ENCODE peak calls at places on chromosome 17, in ten cellular contexts. M is epithelial cell of esophagus, B is fibroblast of pulmonary artery, S is mammary epithelial cell, Q is lower leg skin, A is A549, U is OCI-LY7, E is SK-N-SH, V is right lobe of liver, G is fibroblast of lung. T is an unnamed sample.

GRCh38 chr17:62793919-62794665 is 14.0 kb downstream of the MARCHF10 start:
- DNase-seq in M (no peak), S (no peak), U (no peak), B (no peak), E (no peak), A (no peak), Q (peak; percentile 32), G (no peak), V (no peak), T (no peak)

GRCh38 chr17:20993863-20994778 is 48.7 kb downstream of the USP22 start:
- DNase-seq in E (peak; percentile 10), V (no peak), M (no peak), U (no peak), B (no peak), Q (no peak), S (no peak), G (no peak), A (no peak), T (no peak)

GRCh38 chr17:12709063-12709462 is 43.4 kb downstream of the MYOCD start:
- DNase-seq in G (peak; percentile 35), E (no peak), U (no peak), M (no peak), A (no peak), Q (no peak), V (no peak), B (no peak), S (no peak), T (no peak)

GRCh38 chr17:78263063-78263735 is 31.8 kb downstream of the TMEM235 start:
- DNase-seq in Q (peak; percentile 86), M (no peak), U (no peak), E (peak; percentile 90), V (peak; percentile 77), G (no peak), S (no peak), B (no peak), A (no peak), T (no peak)

GRCh38 chr17:1001640-1002411 is 4.9 kb downstream of the TIMM22 start:
- DNase-seq in E (no peak), S (no peak), G (peak; percentile 81), V (no peak), M (peak; percentile 65), A (no peak), U (no peak), B (peak; percentile 49), Q (no peak), T (no peak)

GRCh38 chr17:20206591-20206990 is 197.4 kb downstream of the SPECC1 start:
- DNase-seq in E (no peak), B (peak; percentile 56), G (peak; percentile 87), Q (no peak), A (peak; percentile 48), M (peak; percentile 86), S (peak; percentile 75), U (no peak), V (no peak), T (no peak)

GRCh38 chr17:81601525-81602120 is 35.3 kb downstream of the NPLOC4 start:
- DNase-seq in U (peak; percentile 82), V (no peak), E (peak; percentile 87), Q (no peak), G (peak; percentile 60), S (peak; percentile 36), B (peak; percentile 86), A (peak; percentile 80), M (peak; percentile 75), T (no peak)

GRCh38 chr17:43931062-43931571 is 11.2 kb downstream of the PPY start:
- DNase-seq in M (no peak), U (no peak), Q (no peak), A (no peak), B (no peak), S (no peak), V (peak; percentile 85), E (no peak), G (no peak), T (no peak)

GRCh38 chr17:72502111-72502939 is 381.5 kb downstream of the SOX9 start:
- DNase-seq in M (peak; percentile 69), Q (no peak), V (no peak), S (no peak), A (no peak), E (no peak), B (peak; percentile 62), G (peak; percentile 84), U (no peak), T (no peak)

GRCh38 chr17:78789663-78790181 is 7.6 kb upstream of the CYTH1 start:
- DNase-seq in M (no peak), V (peak; percentile 83), G (peak; percentile 95), E (peak; percentile 46), S (no peak), A (no peak), U (no peak), B (peak; percentile 63), Q (peak; percentile 96), T (peak; percentile 32)

GRCh38 chr17:63345598-63345997 is 100.5 kb downstream of the CYB561 start:
- DNase-seq in G (no peak), E (no peak), Q (no peak), B (no peak), U (no peak), M (no peak), A (no peak), S (no peak), V (no peak), T (peak; percentile 55)

GRCh38 chr17:15261063-15261817 is 3.9 kb downstream of the PMP22 start:
- DNase-seq in S (peak; percentile 54), U (no peak), G (peak; percentile 63), E (peak; percentile 81), A (peak; percentile 87), B (peak; percentile 67), V (peak; percentile 37), M (no peak), Q (peak; percentile 89), T (no peak)

GRCh38 chr17:58520843-58521430 is 6.5 kb upstream of the MTMR4 start:
- DNase-seq in E (peak; percentile 42), S (no peak), V (no peak), A (no peak), Q (no peak), G (no peak), B (peak; percentile 34), U (peak; percentile 79), M (peak; percentile 10), T (no peak)

GRCh38 chr17:58517378-58517927 is 3.0 kb upstream of the MTMR4 start:
- DNase-seq in V (no peak), G (no peak), S (no peak), Q (no peak), E (no peak), A (peak; percentile 70), M (no peak), B (no peak), U (no peak), T (no peak)

GRCh38 chr17:58516644-58517377 is 2.4 kb upstream of the MTMR4 start:
- DNase-seq in A (no peak), U (no peak), M (no peak), E (no peak), B (no peak), Q (no peak), V (peak; percentile 56), S (no peak), G (no peak), T (no peak)

GRCh38 chr17:58515286-58515685 is 848 bp upstream of the MTMR4 start:
- DNase-seq in G (no peak), M (no peak), B (no peak), A (no peak), U (no peak), Q (no peak), E (no peak), S (no peak), V (no peak), T (no peak)

GRCh38 chr17:58517928-58518609 is 3.6 kb upstream of the MTMR4 start:
- DNase-seq in G (peak; percentile 100), M (peak; percentile 100), V (peak; percentile 99), Q (peak; percentile 100), A (peak; percentile 100), S (peak; percentile 100), B (peak; percentile 100), U (peak; percentile 100), E (peak; percentile 96), T (peak; percentile 99)
- H3K4me3 ChIP-seq in G (peak overlapping the region; percentile 85), M (peak overlapping the region; percentile 74), V (peak overlapping the region; percentile 75), Q (peak overlapping the region; percentile 42), A (peak overlapping the region; percentile 72), S (peak overlapping the region; percentile 67), B (peak overlapping the region; percentile 86), U (peak overlapping the region; percentile 86), E (peak overlapping the region; percentile 95), T (peak overlapping the region; percentile 60)

GRCh38 chr17:80123791-80124190 is 22.4 kb downstream of the GAA start:
- DNase-seq in V (no peak), G (peak; percentile 76), S (peak; percentile 58), U (no peak), A (no peak), B (peak; percentile 48), M (peak; percentile 67), E (no peak), Q (peak; percentile 79), T (no peak)

GRCh38 chr17:80125656-80126448 is 21.1 kb downstream of the EIF4A3 start:
- DNase-seq in M (no peak), A (no peak), V (no peak), B (peak; percentile 93), S (no peak), U (no peak), G (peak; percentile 90), Q (peak; percentile 70), E (no peak), T (peak; percentile 78)

GRCh38 chr17:80126449-80126715 is 20.5 kb downstream of the EIF4A3 start:
- DNase-seq in G (no peak), M (no peak), U (no peak), A (no peak), B (no peak), V (no peak), E (no peak), S (no peak), Q (peak; percentile 23), T (no peak)

GRCh38 chr17:80122926-80123505 is 21.6 kb downstream of the GAA start:
- DNase-seq in A (no peak), U (no peak), G (no peak), V (no peak), Q (peak; percentile 75), S (no peak), E (no peak), B (no peak), M (no peak), T (no peak)

GRCh38 chr17:80124351-80124981 is 22.5 kb downstream of the EIF4A3 start:
- DNase-seq in B (peak; percentile 89), S (peak; percentile 76), A (peak; percentile 45), G (peak; percentile 62), Q (peak; percentile 84), E (peak; percentile 42), U (no peak), V (no peak), M (peak; percentile 75), T (no peak)
- TF ChIP-seq CTCF in B (peak; percentile 57), S (peak; percentile 33), A (peak; percentile 36), G (peak; percentile 52), Q (no peak), E (peak; percentile 42), U (peak; percentile 60), V (peak; percentile 40), M (peak; percentile 54), T (peak; percentile 29)

DNA sequence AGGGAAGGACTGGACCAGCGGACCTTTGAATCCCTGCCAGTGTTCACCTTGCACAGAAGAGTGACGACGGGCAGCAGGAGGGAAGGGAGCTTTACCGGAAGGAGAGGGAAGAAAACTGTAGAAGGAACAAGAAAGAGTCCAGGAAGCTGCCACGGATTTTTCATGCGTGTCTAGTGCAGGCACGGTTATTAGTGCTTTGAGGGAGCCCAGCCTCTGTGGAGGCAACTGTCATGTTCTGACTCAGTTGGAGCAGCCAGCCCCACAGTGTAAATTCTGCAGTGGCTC is 6.4 kb upstream of the HOXB13 start:
- DNase-seq in E (no peak), M (no peak), V (no peak), A (no peak), Q (no peak), S (no peak), B (no peak), G (no peak), U (no peak), T (no peak)
- H3K4me3 ChIP-seq in E (no peak overlapping the region), M (no peak overlapping the region), V (no peak overlapping the region), A (no peak overlapping the region), Q (no peak overlapping the region), S (no peak overlapping the region), B (no peak overlapping the region), G (no peak overlapping the region), U (no peak overlapping the region), T (no peak overlapping the region)

GRCh38 chr17:29251969-29252866 is 5.6 kb downstream of the CRYBA1 start:
- DNase-seq in V (no peak), G (peak; percentile 49), S (no peak), A (peak; percentile 63), B (peak; percentile 63), Q (no peak), U (peak; percentile 55), M (no peak), E (peak; percentile 32), T (no peak)
- TF ChIP-seq CTCF in V (peak; percentile 28), G (peak; percentile 57), S (peak; percentile 47), A (peak; percentile 49), B (peak; percentile 62), Q (no peak), U (peak; percentile 81), M (peak; percentile 7), E (peak; percentile 67), T (peak; percentile 35)